ENCODE peak calls at places on chromosomes 7 and 10, in five cellular contexts. One of them, this sample, is unnamed.

GRCh38 chr10:50417486-50417905 is 166.2 kb upstream of the ASAH2 start:
- DNase-seq in stomach: no peak
- DNase-seq in CD4-positive, CD25-positive, alpha-beta regulatory T cell: no peak
- DNase-seq in fibroblast of the aortic adventitia: no peak
- DNase-seq in fibroblast of pulmonary artery: peak
- DNase-seq in this sample: no peak

GRCh38 chr7:28533731-28534531 is 121.6 kb downstream of the CREB5 start:
- DNase-seq in stomach: no peak
- DNase-seq in CD4-positive, CD25-positive, alpha-beta regulatory T cell: no peak
- DNase-seq in fibroblast of the aortic adventitia: peak
- DNase-seq in fibroblast of pulmonary artery: peak
- DNase-seq in this sample: no peak

GRCh38 chr7:26958834-26959233 is 94.4 kb upstream of the SKAP2 start:
- DNase-seq in stomach: no peak
- DNase-seq in CD4-positive, CD25-positive, alpha-beta regulatory T cell: no peak
- DNase-seq in fibroblast of the aortic adventitia: peak
- DNase-seq in fibroblast of pulmonary artery: peak
- DNase-seq in this sample: peak

GRCh38 chr10:35607475-35608316 is 2.6 kb downstream of the GJD4 start:
- DNase-seq in stomach: no peak
- DNase-seq in CD4-positive, CD25-positive, alpha-beta regulatory T cell: no peak
- DNase-seq in fibroblast of the aortic adventitia: peak
- DNase-seq in fibroblast of pulmonary artery: peak
- DNase-seq in this sample: no peak

GRCh38 chr10:24254180-24254579 is 45.2 kb downstream of the KIAA1217 start:
- DNase-seq in stomach: no peak
- DNase-seq in CD4-positive, CD25-positive, alpha-beta regulatory T cell: no peak
- DNase-seq in fibroblast of the aortic adventitia: peak
- DNase-seq in fibroblast of pulmonary artery: peak
- DNase-seq in this sample: no peak

GRCh38 chr7:1940402-1940786 is 270.3 kb downstream of the ELFN1 start:
- DNase-seq in stomach: peak
- DNase-seq in CD4-positive, CD25-positive, alpha-beta regulatory T cell: peak
- DNase-seq in fibroblast of the aortic adventitia: no peak
- DNase-seq in fibroblast of pulmonary artery: peak
- DNase-seq in this sample: no peak

GRCh38 chr7:25048444-25048834 is 68.5 kb upstream of the OSBPL3 start:
- DNase-seq in stomach: no peak
- DNase-seq in CD4-positive, CD25-positive, alpha-beta regulatory T cell: no peak
- DNase-seq in fibroblast of the aortic adventitia: no peak
- DNase-seq in fibroblast of pulmonary artery: no peak
- DNase-seq in this sample: no peak

GRCh38 chr7:98119257-98119918 is 12.7 kb downstream of the LMTK2 start:
- DNase-seq in stomach: no peak
- DNase-seq in CD4-positive, CD25-positive, alpha-beta regulatory T cell: no peak
- DNase-seq in fibroblast of the aortic adventitia: peak
- DNase-seq in fibroblast of pulmonary artery: peak
- DNase-seq in this sample: peak

GRCh38 chr7:121406461-121406860 is 10.4 kb upstream of the FAM3C start:
- DNase-seq in stomach: no peak
- DNase-seq in CD4-positive, CD25-positive, alpha-beta regulatory T cell: no peak
- DNase-seq in fibroblast of the aortic adventitia: no peak
- DNase-seq in fibroblast of pulmonary artery: no peak
- DNase-seq in this sample: no peak

GRCh38 chr10:99630439-99630838 is 10.2 kb upstream of the SLC25A28 start:
- DNase-seq in stomach: peak
- DNase-seq in CD4-positive, CD25-positive, alpha-beta regulatory T cell: no peak
- DNase-seq in fibroblast of the aortic adventitia: peak
- DNase-seq in fibroblast of pulmonary artery: peak
- DNase-seq in this sample: peak

DNA sequence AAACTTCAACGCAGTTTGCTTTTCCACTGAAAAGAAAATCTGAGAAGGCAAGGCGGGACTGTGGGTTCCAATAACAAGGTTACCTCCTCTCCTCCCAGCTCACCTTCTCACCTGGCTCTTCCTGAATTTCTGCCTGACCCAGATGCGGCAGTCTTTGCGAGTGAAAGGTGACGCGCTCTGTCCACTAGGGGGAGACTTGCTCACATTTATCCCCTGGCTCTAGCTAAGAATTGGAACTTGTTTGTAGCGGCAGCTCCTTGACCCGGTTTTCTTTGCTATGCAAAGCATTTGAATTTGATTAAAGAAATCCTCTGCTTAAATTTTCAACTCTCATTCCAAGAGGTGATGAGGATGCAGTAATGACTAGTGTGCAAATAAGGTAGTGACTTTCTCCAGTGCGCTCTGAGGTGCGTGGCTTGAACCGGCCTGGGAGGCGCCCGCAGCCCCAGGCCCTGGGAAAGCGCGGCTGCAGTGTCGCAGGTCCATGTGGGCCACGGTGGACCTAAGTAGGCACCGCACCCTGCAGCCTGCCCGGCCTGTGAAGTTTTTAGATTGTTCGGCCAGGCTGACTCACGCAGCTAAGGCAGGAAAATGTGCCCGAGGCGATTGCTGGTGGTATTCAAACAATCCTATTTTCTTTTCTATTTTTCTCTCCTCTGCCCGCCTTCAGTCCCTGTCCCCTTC is 336.9 kb upstream of the NPSR1 start:
- DNase-seq in stomach: peak
- DNase-seq in CD4-positive, CD25-positive, alpha-beta regulatory T cell: no peak
- DNase-seq in fibroblast of the aortic adventitia: peak
- DNase-seq in fibroblast of pulmonary artery: peak
- DNase-seq in this sample: peak
- H3K4me3 ChIP-seq in stomach: no peak
- H3K4me3 ChIP-seq in CD4-positive, CD25-positive, alpha-beta regulatory T cell: no peak
- H3K4me3 ChIP-seq in fibroblast of the aortic adventitia: no peak
- H3K4me3 ChIP-seq in fibroblast of pulmonary artery: no peak
- H3K4me3 ChIP-seq in this sample: peak

GRCh38 chr7:135744938-135745701 is 3.5 kb downstream of the FAM180A start:
- DNase-seq in stomach: no peak
- DNase-seq in CD4-positive, CD25-positive, alpha-beta regulatory T cell: no peak
- DNase-seq in fibroblast of the aortic adventitia: peak
- DNase-seq in fibroblast of pulmonary artery: peak
- DNase-seq in this sample: peak
- H3K4me3 ChIP-seq in stomach: no peak
- H3K4me3 ChIP-seq in CD4-positive, CD25-positive, alpha-beta regulatory T cell: no peak
- H3K4me3 ChIP-seq in fibroblast of the aortic adventitia: peak
- H3K4me3 ChIP-seq in fibroblast of pulmonary artery: no peak
- H3K4me3 ChIP-seq in this sample: no peak

GRCh38 chr7:7640221-7641128 is at the start of gene UMAD1:
- DNase-seq in stomach: peak
- DNase-seq in CD4-positive, CD25-positive, alpha-beta regulatory T cell: peak
- DNase-seq in fibroblast of the aortic adventitia: peak
- DNase-seq in fibroblast of pulmonary artery: peak
- DNase-seq in this sample: peak

GRCh38 chr7:7639421-7639820 is 1.1 kb upstream of the UMAD1 start:
- DNase-seq in stomach: no peak
- DNase-seq in CD4-positive, CD25-positive, alpha-beta regulatory T cell: no peak
- DNase-seq in fibroblast of the aortic adventitia: no peak
- DNase-seq in fibroblast of pulmonary artery: no peak
- DNase-seq in this sample: no peak

GRCh38 chr7:7641129-7641663 is 644 bp downstream of the UMAD1 start:
- DNase-seq in stomach: no peak
- DNase-seq in CD4-positive, CD25-positive, alpha-beta regulatory T cell: no peak
- DNase-seq in fibroblast of the aortic adventitia: peak
- DNase-seq in fibroblast of pulmonary artery: peak
- DNase-seq in this sample: no peak

GRCh38 chr7:7639847-7640220 is 718 bp upstream of the UMAD1 start:
- DNase-seq in stomach: no peak
- DNase-seq in CD4-positive, CD25-positive, alpha-beta regulatory T cell: peak
- DNase-seq in fibroblast of the aortic adventitia: peak
- DNase-seq in fibroblast of pulmonary artery: peak
- DNase-seq in this sample: no peak

GRCh38 chr7:7642081-7642480 is 1.5 kb downstream of the UMAD1 start:
- DNase-seq in stomach: peak
- DNase-seq in CD4-positive, CD25-positive, alpha-beta regulatory T cell: no peak
- DNase-seq in fibroblast of the aortic adventitia: no peak
- DNase-seq in fibroblast of pulmonary artery: no peak
- DNase-seq in this sample: no peak
- H3K4me3 ChIP-seq in stomach: peak
- H3K4me3 ChIP-seq in CD4-positive, CD25-positive, alpha-beta regulatory T cell: peak
- H3K4me3 ChIP-seq in fibroblast of the aortic adventitia: peak
- H3K4me3 ChIP-seq in fibroblast of pulmonary artery: no peak
- H3K4me3 ChIP-seq in this sample: no peak

DNA sequence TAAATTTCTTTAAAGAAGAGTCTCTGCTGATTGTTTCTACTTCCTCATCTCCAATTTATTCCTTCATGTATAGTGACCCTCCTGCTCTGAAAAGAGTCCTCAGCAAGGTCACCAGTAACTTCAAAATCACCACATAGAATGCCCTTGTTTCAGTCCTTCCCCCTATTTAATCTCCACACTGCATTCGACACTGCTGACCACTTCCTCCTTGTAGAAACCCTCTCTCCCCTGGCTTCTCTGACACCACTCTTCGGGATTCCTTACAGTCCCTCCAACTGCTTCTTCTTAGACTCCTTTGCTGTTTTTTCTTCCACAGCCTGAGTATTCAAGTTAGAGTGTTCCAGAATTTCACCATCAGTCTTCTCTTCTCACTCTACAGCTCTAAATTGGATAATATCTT is 89.5 kb downstream of the VPS41 start:
- DNase-seq in stomach: no peak
- DNase-seq in CD4-positive, CD25-positive, alpha-beta regulatory T cell: no peak
- DNase-seq in fibroblast of the aortic adventitia: no peak
- DNase-seq in fibroblast of pulmonary artery: no peak
- DNase-seq in this sample: no peak
- H3K4me3 ChIP-seq in stomach: no peak
- H3K4me3 ChIP-seq in CD4-positive, CD25-positive, alpha-beta regulatory T cell: no peak
- H3K4me3 ChIP-seq in fibroblast of the aortic adventitia: no peak
- H3K4me3 ChIP-seq in fibroblast of pulmonary artery: no peak
- H3K4me3 ChIP-seq in this sample: no peak

DNA sequence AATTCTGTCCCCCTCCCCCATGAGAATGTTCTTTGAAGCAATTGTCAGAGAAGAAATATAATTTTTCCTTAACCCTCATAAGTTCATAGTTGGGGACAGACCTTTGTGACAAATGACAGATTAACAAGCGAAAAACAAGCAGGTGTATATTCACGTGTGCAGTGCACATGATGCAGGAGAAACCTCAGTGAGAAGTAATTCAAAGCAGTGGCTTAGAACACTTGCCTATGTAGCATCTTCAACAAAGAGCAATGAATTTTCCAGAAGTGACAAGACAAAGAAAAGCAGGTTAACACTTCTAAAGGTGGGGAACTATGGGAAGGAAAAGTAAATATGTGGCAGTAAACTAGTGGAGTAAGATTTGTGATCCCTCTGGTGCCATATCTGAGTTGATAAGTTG is 65.8 kb downstream of the MCU start:
- DNase-seq in stomach: no peak
- DNase-seq in CD4-positive, CD25-positive, alpha-beta regulatory T cell: no peak
- DNase-seq in fibroblast of the aortic adventitia: no peak
- DNase-seq in fibroblast of pulmonary artery: no peak
- DNase-seq in this sample: no peak
- H3K4me3 ChIP-seq in stomach: no peak
- H3K4me3 ChIP-seq in CD4-positive, CD25-positive, alpha-beta regulatory T cell: no peak
- H3K4me3 ChIP-seq in fibroblast of the aortic adventitia: no peak
- H3K4me3 ChIP-seq in fibroblast of pulmonary artery: no peak
- H3K4me3 ChIP-seq in this sample: no peak

GRCh38 chr10:102267748-102268147 is 22.4 kb downstream of the GBF1 start:
- DNase-seq in stomach: no peak
- DNase-seq in CD4-positive, CD25-positive, alpha-beta regulatory T cell: no peak
- DNase-seq in fibroblast of the aortic adventitia: peak
- DNase-seq in fibroblast of pulmonary artery: peak
- DNase-seq in this sample: peak
- H3K4me3 ChIP-seq in stomach: no peak
- H3K4me3 ChIP-seq in CD4-positive, CD25-positive, alpha-beta regulatory T cell: no peak
- H3K4me3 ChIP-seq in fibroblast of the aortic adventitia: no peak
- H3K4me3 ChIP-seq in fibroblast of pulmonary artery: no peak
- H3K4me3 ChIP-seq in this sample: no peak